ENCODE peak calls at places on chromosomes 12 and 14, in six cellular contexts. A, C, G, L, P and T are unnamed samples.

GRCh38 chr12:116508145-116509121 is 50.7 kb upstream of the MAP1LC3B2 start:
- DNase-seq in G (peak), A (no peak), P (peak), L (peak), C (no peak), T (peak)

GRCh38 chr12:131912526-131913274 is 16.4 kb upstream of the PUS1 start:
- DNase-seq in A (peak), G (no peak), C (peak), L (no peak), P (peak), T (peak)

GRCh38 chr14:80902608-80903007 is 38.9 kb downstream of the CEP128 start:
- DNase-seq in A (no peak), C (no peak), P (no peak), G (no peak), L (no peak), T (no peak)

GRCh38 chr14:91349481-91350074 is 68.0 kb downstream of the CCDC88C start:
- DNase-seq in L (no peak), A (no peak), C (peak), P (no peak), G (no peak), T (no peak)

GRCh38 chr12:116959845-116960514 is 49.2 kb downstream of the FBXW8 start:
- DNase-seq in L (no peak), C (no peak), A (no peak), G (no peak), P (no peak), T (no peak)

GRCh38 chr14:64684091-64684490 is 20.1 kb upstream of the PLEKHG3 start:
- DNase-seq in L (no peak), P (peak), A (no peak), G (no peak), C (no peak), T (peak)

GRCh38 chr14:98444077-98444476 is 827.9 kb downstream of the BCL11B start:
- DNase-seq in A (no peak), L (no peak), C (no peak), G (no peak), P (no peak), T (no peak)

GRCh38 chr14:78512021-78512420 is 341.8 kb downstream of the NRXN3 start:
- DNase-seq in P (no peak), A (no peak), C (no peak), G (no peak), L (no peak), T (no peak)

GRCh38 chr12:93852067-93852466 is 174.9 kb downstream of the CRADD start:
- DNase-seq in G (no peak), A (no peak), L (no peak), P (no peak), C (no peak), T (no peak)

GRCh38 chr14:63647696-63648410 is 6.2 kb upstream of the WDR89 start:
- DNase-seq in L (peak), C (no peak), A (no peak), G (no peak), P (no peak), T (no peak)

GRCh38 chr12:78683031-78683430 is 181.5 kb upstream of the SYT1 start:
- DNase-seq in A (no peak), L (no peak), C (no peak), P (no peak), G (no peak), T (no peak)

GRCh38 chr12:53005215-53005985 is 856 bp upstream of the EIF4B start:
- DNase-seq in G (peak), P (peak), A (no peak), L (peak), C (no peak), T (peak)

GRCh38 chr14:94562941-94563883 is 2.0 kb downstream of the SERPINA4 start:
- DNase-seq in G (peak), L (no peak), A (no peak), C (no peak), P (no peak), T (no peak)

GRCh38 chr12:14185441-14186192 is 179.9 kb upstream of the ATF7IP start:
- DNase-seq in C (peak), A (no peak), P (no peak), L (peak), G (no peak), T (peak)

GRCh38 chr14:95147597-95147996 is 9.7 kb downstream of the DICER1 start:
- DNase-seq in L (no peak), C (no peak), A (no peak), P (no peak), G (no peak), T (no peak)

GRCh38 chr14:91889477-91890211 is 22.3 kb upstream of the TC2N start:
- DNase-seq in A (no peak), P (peak), L (no peak), C (no peak), G (no peak), T (peak)

GRCh38 chr12:26833692-26834168 is 736 bp upstream of the ITPR2 start:
- DNase-seq in A (no peak), P (peak), C (no peak), G (peak), L (peak), T (no peak)

GRCh38 chr14:68458840-68459469 is 333.9 kb downstream of the ZFP36L1 start:
- DNase-seq in G (no peak), L (peak), P (peak), C (peak), A (no peak), T (peak)

GRCh38 chr12:130764073-130764472 is 48.0 kb upstream of the RIMBP2 start:
- DNase-seq in A (no peak), G (no peak), P (no peak), L (no peak), C (no peak), T (no peak)

GRCh38 chr12:117339104-117339503 is 22.3 kb downstream of the NOS1 start:
- DNase-seq in G (no peak), A (no peak), P (no peak), C (no peak), L (peak), T (no peak)

GRCh38 chr12:128914908-128915563 is 61.8 kb downstream of the GLT1D1 start:
- DNase-seq in L (no peak), C (no peak), P (no peak), A (no peak), G (no peak), T (no peak)

GRCh38 chr14:105092124-105092911 is 27.1 kb upstream of the GPR132 start:
- DNase-seq in L (peak), C (no peak), G (peak), P (peak), A (no peak), T (no peak)

GRCh38 chr12:41932470-41932991 is 212.1 kb downstream of the GXYLT1 start:
- DNase-seq in G (peak), A (no peak), C (peak), L (peak), P (peak), T (peak)

GRCh38 chr14:23539209-23539866 is 12.2 kb downstream of the ZFHX2 start:
- DNase-seq in G (no peak), P (no peak), A (no peak), C (peak), L (peak), T (no peak)

GRCh38 chr14:100336618-100337530 is 13.7 kb downstream of the SLC25A47 start:
- DNase-seq in A (no peak), L (no peak), G (peak), C (no peak), P (no peak), T (no peak)

GRCh38 chr12:46401703-46402102 is 29.1 kb upstream of the SLC38A2 start:
- DNase-seq in C (no peak), G (no peak), P (peak), L (peak), A (no peak), T (no peak)

GRCh38 chr12:94640134-94640928 is 10.0 kb downstream of the TMCC3 start:
- DNase-seq in A (no peak), G (no peak), C (no peak), L (no peak), P (no peak), T (no peak)

GRCh38 chr14:87873741-87874140 is 119.2 kb downstream of the GALC start:
- DNase-seq in G (no peak), A (no peak), C (no peak), L (no peak), P (no peak), T (no peak)

GRCh38 chr12:96404683-96405082 is 4.4 kb upstream of the CDK17 start:
- DNase-seq in L (no peak), C (no peak), G (no peak), P (no peak), A (no peak), T (no peak)

GRCh38 chr12:53999596-54000104 is 311 bp upstream of the HOXC9 start:
- DNase-seq in L (peak), P (no peak), C (peak), A (no peak), G (no peak), T (no peak)

GRCh38 chr14:64682173-64682710 is 22.0 kb upstream of the PLEKHG3 start:
- DNase-seq in L (peak), C (no peak), G (peak), A (peak), P (peak), T (peak)

GRCh38 chr12:112676526-112676925 is 115.0 kb upstream of the RPH3A start:
- DNase-seq in A (no peak), P (no peak), G (no peak), C (no peak), L (peak), T (no peak)

GRCh38 chr14:99619873-99620834 is 16.1 kb upstream of the CCDC85C start:
- DNase-seq in A (no peak), P (peak), G (no peak), C (no peak), L (no peak), T (peak)

GRCh38 chr14:32559048-32559447 is 229.9 kb downstream of the AKAP6 start:
- DNase-seq in P (no peak), G (no peak), C (no peak), A (no peak), L (no peak), T (no peak)

GRCh38 chr12:95709152-95709551 is 81.4 kb downstream of the NTN4 start:
- DNase-seq in A (no peak), P (no peak), L (no peak), C (no peak), G (no peak), T (no peak)

GRCh38 chr14:37083599-37083998 is 88.8 kb downstream of the SLC25A21 start:
- DNase-seq in L (no peak), G (no peak), A (no peak), P (no peak), C (no peak), T (no peak)

GRCh38 chr12:90216815-90217214 is 508.2 kb upstream of the ATP2B1 start:
- DNase-seq in C (peak), A (no peak), L (no peak), G (no peak), P (no peak), T (no peak)

DNA sequence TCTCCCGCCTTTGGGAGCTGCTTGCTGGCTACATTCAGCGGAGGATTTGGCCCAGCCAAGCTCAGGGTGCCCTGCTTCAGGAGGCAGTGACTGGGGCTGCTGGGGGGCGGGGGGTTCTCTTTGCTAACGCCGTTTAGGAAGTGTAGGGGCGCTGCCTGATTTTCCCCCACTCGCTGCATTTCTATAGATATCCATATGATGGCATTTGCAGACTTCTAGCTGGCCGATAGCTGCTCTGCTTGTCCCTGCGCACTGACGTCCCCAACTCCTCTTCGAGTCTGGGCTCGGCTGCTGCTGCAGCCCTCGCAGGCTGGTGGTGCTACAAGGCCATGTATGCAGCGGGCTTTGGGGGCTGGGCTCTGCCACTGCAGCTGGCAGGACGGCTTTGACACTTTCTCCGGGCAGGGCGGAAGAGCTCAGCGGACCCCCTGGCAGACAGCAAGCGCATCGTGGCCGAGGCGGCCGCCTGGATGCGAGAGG is 3.1 kb downstream of the LRFN5 start:
- DNase-seq in C (no peak), L (peak), P (peak), A (no peak), G (no peak), T (peak)
- TF ChIP-seq CTCF in C (no peak), L (peak), P (no peak), A (peak), G (peak), T (peak)

DNA sequence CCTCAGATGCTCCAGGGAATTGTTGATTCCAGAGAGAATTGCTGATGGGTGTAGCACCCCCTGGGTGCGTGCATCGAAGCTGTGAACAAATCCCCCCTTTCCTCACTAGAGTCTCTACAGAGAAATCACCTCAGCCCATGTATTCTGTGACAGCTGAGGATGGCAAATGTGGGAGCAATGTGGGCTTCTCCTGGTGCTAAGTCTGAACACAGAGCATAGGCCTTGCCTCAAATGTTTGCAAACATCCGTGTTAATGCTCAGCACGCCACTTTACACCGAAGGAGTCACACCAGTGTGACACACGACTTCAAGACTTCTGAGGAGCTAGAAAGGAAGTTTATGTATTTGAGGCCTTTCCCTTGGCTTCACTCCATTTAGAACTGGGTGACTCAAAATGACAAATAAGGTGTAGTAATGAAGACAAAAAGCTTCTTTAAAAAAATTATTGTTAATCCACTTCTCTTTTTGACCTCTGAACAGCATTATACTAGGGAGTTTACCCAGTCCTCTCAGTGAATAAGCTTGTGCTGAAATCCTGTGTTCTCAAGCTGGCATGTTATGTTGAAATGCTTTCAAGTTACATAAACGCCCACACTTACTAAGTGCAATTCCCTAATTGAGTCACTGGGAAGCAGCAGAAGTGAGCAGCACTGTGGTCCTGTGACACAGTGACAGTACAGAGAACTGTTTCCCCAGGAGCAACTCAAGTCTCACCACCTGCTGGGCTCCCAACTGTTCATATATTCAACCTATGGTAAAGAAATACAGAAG is 92.9 kb downstream of the FAR2 start:
- DNase-seq in P (no peak), C (peak), G (no peak), A (no peak), L (peak), T (peak)
- TF ChIP-seq CTCF in P (no peak), C (no peak), G (peak), A (peak), L (no peak), T (peak)

DNA sequence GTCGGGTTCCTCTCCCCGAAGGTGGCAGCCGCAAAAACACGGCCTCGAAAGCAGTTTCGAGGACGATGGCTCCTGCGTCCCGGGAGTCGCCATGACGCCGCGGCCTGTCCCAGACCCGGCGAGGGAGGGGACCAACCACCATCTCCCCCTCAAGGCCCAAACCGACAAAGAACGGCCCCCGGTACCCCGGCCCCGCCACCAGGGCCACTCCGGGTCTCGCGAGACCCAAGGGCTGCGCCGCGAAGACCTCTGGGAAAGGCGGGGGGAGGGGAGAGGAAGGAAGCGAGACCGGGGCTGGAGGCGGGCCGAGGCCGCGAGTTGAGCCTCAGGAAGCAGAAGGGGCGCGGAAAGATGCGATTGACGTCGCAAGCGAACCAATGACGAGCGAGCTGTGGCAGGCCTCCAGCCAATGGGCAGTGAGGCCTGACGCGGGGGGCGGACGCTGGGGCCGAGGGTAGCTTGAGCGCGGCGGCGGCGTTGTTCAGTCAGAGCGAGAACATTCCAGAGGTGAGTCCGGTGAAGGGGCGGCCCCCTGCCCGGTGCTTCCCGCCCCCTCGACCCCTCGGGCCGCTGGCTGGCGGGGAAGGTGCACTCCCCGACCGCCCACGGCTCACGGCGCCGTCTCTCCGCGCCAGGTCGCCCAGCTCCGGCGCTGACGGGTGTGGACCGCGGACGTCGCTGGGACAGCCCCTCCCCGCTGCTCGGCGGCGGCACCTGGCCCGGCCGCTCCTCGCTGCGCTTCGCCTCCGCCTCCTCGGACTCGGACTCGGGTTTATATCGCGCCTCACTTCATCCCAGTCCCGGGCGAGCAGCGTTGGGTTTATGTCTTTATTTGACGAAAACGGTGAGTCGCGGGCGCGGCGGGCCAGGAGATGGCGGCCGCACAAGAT is at the start of gene EIF5:
- DNase-seq in G (peak), C (peak), L (peak), A (peak), P (peak), T (peak)
- TF ChIP-seq CTCF in G (no peak), C (no peak), L (no peak), A (peak), P (peak), T (no peak)

DNA sequence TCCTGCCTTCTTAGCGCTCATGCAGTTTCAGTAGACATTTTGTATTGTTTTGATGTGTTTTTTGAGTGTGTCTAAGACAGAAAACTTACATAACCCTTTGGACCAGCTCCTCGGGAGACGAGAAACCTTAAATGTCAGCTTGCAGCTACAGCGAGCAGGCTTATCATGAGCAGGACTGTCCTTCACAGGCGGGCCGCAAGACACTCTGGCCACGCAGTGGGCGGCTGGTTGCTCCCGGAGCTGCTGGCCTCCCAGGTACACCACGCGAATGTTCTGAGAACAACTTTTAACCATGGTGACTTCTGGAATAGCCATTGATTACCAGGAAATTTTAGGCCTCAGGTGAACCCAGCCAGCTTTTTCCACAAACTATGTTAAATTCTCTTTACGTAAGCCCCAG is 164.1 kb upstream of the DIO3 start:
- DNase-seq in L (no peak), G (no peak), A (no peak), P (no peak), C (no peak), T (no peak)
- TF ChIP-seq CTCF in L (no peak), G (no peak), A (no peak), P (no peak), C (no peak), T (no peak)

GRCh38 chr12:121789800-121790748 is 3.4 kb downstream of the RHOF start:
- DNase-seq in L (peak), G (peak), C (peak), A (no peak), P (no peak), T (peak)

GRCh38 chr12:121788176-121788818 is 5.2 kb downstream of the RHOF start:
- DNase-seq in A (no peak), L (no peak), C (peak), G (no peak), P (no peak), T (no peak)

GRCh38 chr12:121787063-121787774 is 6.3 kb downstream of the RHOF start:
- DNase-seq in P (no peak), A (no peak), G (no peak), C (peak), L (no peak), T (no peak)

GRCh38 chr12:121791671-121792496 is 1.6 kb downstream of the RHOF start:
- DNase-seq in G (no peak), C (peak), A (no peak), P (no peak), L (no peak), T (no peak)

GRCh38 chr12:121789233-121789781 is 4.2 kb downstream of the RHOF start:
- DNase-seq in A (no peak), G (no peak), P (no peak), C (no peak), L (no peak), T (no peak)
- TF ChIP-seq CTCF in A (no peak), G (peak), P (no peak), C (no peak), L (no peak), T (no peak)

GRCh38 chr14:31411218-31411727 is 9.1 kb downstream of the HEATR5A start:
- DNase-seq in C (no peak), G (no peak), P (no peak), L (no peak), A (no peak), T (no peak)
- TF ChIP-seq CTCF in C (no peak), G (no peak), P (no peak), L (no peak), A (no peak), T (no peak)